ENCODE peak calls at places on chromosomes 6 and 20, in five cellular contexts. One of them, this sample, is unnamed.

GRCh38 chr6:28311139-28311823 is 24.7 kb downstream of the ZSCAN31 start:
- DNase-seq in activated gamma-delta T cell: no peak
- DNase-seq in nucleus accumbens: no peak
- DNase-seq in tibial nerve: no peak
- DNase-seq in Calu3: no peak
- DNase-seq in this sample: no peak

GRCh38 chr6:24492475-24492874 is 2.3 kb upstream of the ALDH5A1 start:
- DNase-seq in activated gamma-delta T cell: no peak
- DNase-seq in Calu3: peak
- DNase-seq in tibial nerve: no peak
- DNase-seq in nucleus accumbens: no peak
- DNase-seq in this sample: no peak

GRCh38 chr6:19866199-19866872 is 29.2 kb downstream of the ID4 start:
- DNase-seq in activated gamma-delta T cell: no peak
- DNase-seq in Calu3: no peak
- DNase-seq in nucleus accumbens: no peak
- DNase-seq in tibial nerve: no peak
- DNase-seq in this sample: no peak

GRCh38 chr20:3082306-3082951 is 2.1 kb downstream of the AVP start:
- DNase-seq in activated gamma-delta T cell: no peak
- DNase-seq in tibial nerve: no peak
- DNase-seq in nucleus accumbens: no peak
- DNase-seq in Calu3: no peak
- DNase-seq in this sample: no peak

GRCh38 chr6:3247255-3248146 is 11.2 kb upstream of the PSMG4 start:
- DNase-seq in activated gamma-delta T cell: no peak
- DNase-seq in nucleus accumbens: peak
- DNase-seq in Calu3: peak
- DNase-seq in tibial nerve: no peak
- DNase-seq in this sample: no peak

GRCh38 chr6:129498950-129499870 is 210.8 kb downstream of the ARHGAP18 start:
- DNase-seq in nucleus accumbens: no peak
- DNase-seq in activated gamma-delta T cell: no peak
- DNase-seq in tibial nerve: peak
- DNase-seq in Calu3: peak
- DNase-seq in this sample: no peak

GRCh38 chr6:105591053-105591452 is 188.2 kb upstream of the PREP start:
- DNase-seq in activated gamma-delta T cell: no peak
- DNase-seq in Calu3: peak
- DNase-seq in tibial nerve: no peak
- DNase-seq in nucleus accumbens: no peak
- DNase-seq in this sample: no peak

GRCh38 chr6:7389162-7389450 is 436 bp downstream of the CAGE1 start:
- DNase-seq in tibial nerve: no peak
- DNase-seq in activated gamma-delta T cell: no peak
- DNase-seq in Calu3: no peak
- DNase-seq in nucleus accumbens: no peak
- DNase-seq in this sample: no peak

GRCh38 chr6:31954511-31954910 is 4.3 kb downstream of the NELFE start:
- DNase-seq in tibial nerve: no peak
- DNase-seq in Calu3: no peak
- DNase-seq in nucleus accumbens: no peak
- DNase-seq in activated gamma-delta T cell: no peak
- DNase-seq in this sample: no peak

GRCh38 chr6:156110249-156110648 is 654.6 kb upstream of the NOX3 start:
- DNase-seq in Calu3: no peak
- DNase-seq in activated gamma-delta T cell: no peak
- DNase-seq in tibial nerve: no peak
- DNase-seq in nucleus accumbens: no peak
- DNase-seq in this sample: no peak

GRCh38 chr6:119079288-119079809 is 885 bp upstream of the FAM184A start:
- DNase-seq in nucleus accumbens: no peak
- DNase-seq in activated gamma-delta T cell: no peak
- DNase-seq in Calu3: peak
- DNase-seq in tibial nerve: peak
- DNase-seq in this sample: no peak

GRCh38 chr6:77383026-77383425 is 80.3 kb downstream of the HTR1B start:
- DNase-seq in nucleus accumbens: no peak
- DNase-seq in Calu3: no peak
- DNase-seq in activated gamma-delta T cell: no peak
- DNase-seq in tibial nerve: no peak
- DNase-seq in this sample: no peak

GRCh38 chr20:23396961-23397620 is 24.2 kb downstream of the NAPB start:
- DNase-seq in tibial nerve: no peak
- DNase-seq in nucleus accumbens: no peak
- DNase-seq in activated gamma-delta T cell: no peak
- DNase-seq in Calu3: no peak
- DNase-seq in this sample: no peak

GRCh38 chr20:10059006-10059405 is 24.2 kb downstream of the ANKEF1 start:
- DNase-seq in tibial nerve: no peak
- DNase-seq in activated gamma-delta T cell: no peak
- DNase-seq in nucleus accumbens: no peak
- DNase-seq in Calu3: no peak
- DNase-seq in this sample: no peak

GRCh38 chr6:18985061-18985460 is 597.9 kb downstream of the RNF144B start:
- DNase-seq in tibial nerve: no peak
- DNase-seq in nucleus accumbens: no peak
- DNase-seq in Calu3: no peak
- DNase-seq in activated gamma-delta T cell: no peak
- DNase-seq in this sample: no peak

GRCh38 chr6:141309295-141309694 is 823.4 kb upstream of the GJE1 start:
- DNase-seq in tibial nerve: no peak
- DNase-seq in Calu3: no peak
- DNase-seq in activated gamma-delta T cell: no peak
- DNase-seq in nucleus accumbens: no peak
- DNase-seq in this sample: no peak

GRCh38 chr6:130810307-130811030 is 16.7 kb upstream of the SMLR1 start:
- DNase-seq in activated gamma-delta T cell: no peak
- DNase-seq in Calu3: no peak
- DNase-seq in nucleus accumbens: no peak
- DNase-seq in tibial nerve: no peak
- DNase-seq in this sample: no peak

GRCh38 chr20:17771206-17772004 is 71.6 kb downstream of the BANF2 start:
- DNase-seq in Calu3: no peak
- DNase-seq in activated gamma-delta T cell: no peak
- DNase-seq in nucleus accumbens: no peak
- DNase-seq in tibial nerve: no peak
- DNase-seq in this sample: no peak

GRCh38 chr6:47631248-47632196 is 66.9 kb upstream of the ADGRF4 start:
- DNase-seq in nucleus accumbens: no peak
- DNase-seq in tibial nerve: no peak
- DNase-seq in Calu3: no peak
- DNase-seq in activated gamma-delta T cell: no peak
- DNase-seq in this sample: no peak

GRCh38 chr6:127366281-127367022 is 23.0 kb upstream of the ECHDC1 start:
- DNase-seq in Calu3: peak
- DNase-seq in activated gamma-delta T cell: no peak
- DNase-seq in tibial nerve: no peak
- DNase-seq in nucleus accumbens: no peak
- DNase-seq in this sample: no peak

GRCh38 chr6:95795927-95796326 is 218.6 kb downstream of the MANEA start:
- DNase-seq in tibial nerve: no peak
- DNase-seq in nucleus accumbens: no peak
- DNase-seq in activated gamma-delta T cell: no peak
- DNase-seq in Calu3: no peak
- DNase-seq in this sample: no peak

GRCh38 chr6:92008757-92009502 is 1410.4 kb downstream of the EPHA7 start:
- DNase-seq in tibial nerve: no peak
- DNase-seq in nucleus accumbens: no peak
- DNase-seq in activated gamma-delta T cell: no peak
- DNase-seq in Calu3: no peak
- DNase-seq in this sample: no peak

GRCh38 chr20:46354920-46355654 is 46.8 kb upstream of the CDH22 start:
- DNase-seq in Calu3: no peak
- DNase-seq in tibial nerve: no peak
- DNase-seq in activated gamma-delta T cell: no peak
- DNase-seq in nucleus accumbens: no peak
- DNase-seq in this sample: no peak

This sample was measured in ascending aorta.